ENCODE peak calls at places on chromosomes 4 and X, in nine cellular contexts. B is IMR-90, Y is mammary epithelial cell, E is transverse colon, P is pancreas, J is Peyer's patch, M is cardiac muscle cell, Q is A549, K is adrenal gland. X is an unnamed sample.

GRCh38 chrX:129726307-129727111 is 12.3 kb upstream of the XPNPEP2 start:
- DNase-seq in B (peak; percentile 69), Y (peak; percentile 34), P (peak; percentile 41), E (peak; percentile 62), M (peak; percentile 75), J (peak; percentile 68), K (peak; percentile 68), Q (peak; percentile 63), X (peak; percentile 48)

GRCh38 chr4:179076865-179077264 is 1634.6 kb upstream of the AGA start:
- DNase-seq in E (no peak), Y (no peak), P (no peak), J (peak; percentile 34), M (no peak), Q (no peak), K (no peak), B (no peak), X (no peak)

GRCh38 chr4:40840985-40841571 is 91.3 kb downstream of the NSUN7 start:
- DNase-seq in B (peak; percentile 90), Q (peak; percentile 78), Y (peak; percentile 77), P (peak; percentile 59), M (peak; percentile 76), J (peak; percentile 78), K (peak; percentile 82), E (peak; percentile 79), X (peak; percentile 80)

GRCh38 chrX:129144172-129145038 is 378.9 kb downstream of the SMARCA1 start:
- DNase-seq in K (no peak), J (no peak), M (peak; percentile 0), Y (no peak), P (no peak), E (no peak), B (no peak), Q (peak; percentile 35), X (no peak)

GRCh38 chrX:71525316-71525715 is 7.6 kb upstream of the OGT start:
- DNase-seq in Q (no peak), B (no peak), P (no peak), Y (no peak), K (no peak), E (no peak), M (no peak), J (no peak), X (no peak)

GRCh38 chr4:173040200-173040599 is 128.4 kb upstream of the GALNT7 start:
- DNase-seq in J (no peak), Q (no peak), P (peak; percentile 85), Y (no peak), B (peak; percentile 4), E (no peak), K (peak; percentile 31), M (peak; percentile 52), X (no peak)

GRCh38 chr4:123631699-123632098 is 235.1 kb downstream of the SPRY1 start:
- DNase-seq in J (no peak), P (no peak), Q (no peak), B (peak; percentile 43), K (no peak), M (peak; percentile 26), Y (peak; percentile 41), E (no peak), X (no peak)

GRCh38 chrX:140502491-140503229 is 2.2 kb downstream of the SOX3 start:
- DNase-seq in Q (no peak), P (no peak), B (no peak), Y (no peak), E (no peak), M (no peak), J (no peak), K (no peak), X (no peak)

GRCh38 chrX:65610040-65610439 is 57.4 kb upstream of the MSN start:
- DNase-seq in K (no peak), Q (no peak), P (no peak), M (peak; percentile 76), E (no peak), B (peak; percentile 11), Y (no peak), J (no peak), X (no peak)

GRCh38 chr4:1500966-1501753 is 94.9 kb upstream of the NKX1-1 start:
- DNase-seq in E (no peak), B (no peak), Q (no peak), M (no peak), K (no peak), J (no peak), Y (no peak), P (no peak), X (peak; percentile 14)

GRCh38 chr4:129550281-129550785 is 454.4 kb downstream of the C4orf33 start:
- DNase-seq in J (no peak), Q (no peak), B (no peak), P (no peak), M (no peak), Y (no peak), K (no peak), E (no peak), X (no peak)

GRCh38 chr4:129546531-129546930 is 450.6 kb downstream of the C4orf33 start:
- DNase-seq in M (no peak), B (no peak), Q (no peak), Y (no peak), K (no peak), J (no peak), P (no peak), E (no peak), X (no peak)

GRCh38 chr4:129543299-129543698 is 447.3 kb downstream of the C4orf33 start:
- DNase-seq in K (no peak), P (no peak), E (no peak), Q (no peak), B (no peak), M (no peak), Y (no peak), J (no peak), X (no peak)

GRCh38 chr4:129545599-129546278 is 449.8 kb downstream of the C4orf33 start:
- DNase-seq in M (peak; percentile 92), K (peak; percentile 82), P (peak; percentile 58), J (no peak), Y (peak; percentile 29), E (peak; percentile 31), B (no peak), Q (peak; percentile 70), X (peak; percentile 73)
- H3K4me3 ChIP-seq in M (no peak overlapping the region), K (no peak overlapping the region), P (no peak overlapping the region), J (no peak overlapping the region), Y (no peak overlapping the region), E (no peak overlapping the region), B (no peak overlapping the region), Q (no peak overlapping the region), X (no peak overlapping the region)

DNA sequence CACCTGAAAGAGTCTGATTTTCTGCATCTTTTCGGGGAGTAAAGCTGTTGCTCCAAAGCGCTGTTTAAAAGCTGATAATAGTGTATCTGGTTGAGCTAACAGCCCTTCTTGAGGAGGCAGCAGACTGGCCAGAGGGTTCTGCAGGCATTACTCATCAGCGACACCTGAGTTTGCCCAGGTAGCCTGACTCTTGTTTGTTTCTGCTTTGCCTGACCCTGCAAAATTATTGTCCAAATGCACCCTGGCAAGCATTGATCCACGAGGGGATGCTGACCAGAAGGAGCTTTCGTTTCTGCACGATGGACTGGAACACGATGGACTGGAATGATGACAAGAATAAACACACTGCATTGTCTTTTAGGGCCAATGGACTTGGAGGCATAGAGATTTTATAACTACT is 6.2 kb downstream of the CD99 start:
- DNase-seq in P (no peak), Q (no peak), Y (peak; percentile 54), J (peak; percentile 12), M (no peak), E (no peak), B (no peak), K (no peak), X (no peak)
- TF ChIP-seq CTCF in P (no peak), Q (no peak), Y (no peak), J (no peak), M (no peak), E (no peak), B (no peak), K (no peak), X (no peak)

GRCh38 chr4:83297548-83298260 is 13.1 kb upstream of the COQ2 start:
- DNase-seq in K (no peak), M (no peak), J (no peak), B (no peak), E (no peak), Q (no peak), Y (no peak), P (no peak), X (no peak)

GRCh38 chr4:83293305-83294046 is 8.9 kb upstream of the COQ2 start:
- DNase-seq in J (no peak), K (no peak), E (peak; percentile 14), B (no peak), M (no peak), Y (no peak), P (no peak), Q (no peak), X (no peak)
- H3K4me1 ChIP-seq in J (no peaks in the 10 kb centered on the region), K (no peaks in the 10 kb centered on the region), E (no peaks in the 10 kb centered on the region), B (no peaks in the 10 kb centered on the region), M (no peaks in the 10 kb centered on the region), Y (no peaks in the 10 kb centered on the region), P (no peaks in the 10 kb centered on the region), Q (no peaks in the 10 kb centered on the region), X (no peaks in the 10 kb centered on the region)

DNA sequence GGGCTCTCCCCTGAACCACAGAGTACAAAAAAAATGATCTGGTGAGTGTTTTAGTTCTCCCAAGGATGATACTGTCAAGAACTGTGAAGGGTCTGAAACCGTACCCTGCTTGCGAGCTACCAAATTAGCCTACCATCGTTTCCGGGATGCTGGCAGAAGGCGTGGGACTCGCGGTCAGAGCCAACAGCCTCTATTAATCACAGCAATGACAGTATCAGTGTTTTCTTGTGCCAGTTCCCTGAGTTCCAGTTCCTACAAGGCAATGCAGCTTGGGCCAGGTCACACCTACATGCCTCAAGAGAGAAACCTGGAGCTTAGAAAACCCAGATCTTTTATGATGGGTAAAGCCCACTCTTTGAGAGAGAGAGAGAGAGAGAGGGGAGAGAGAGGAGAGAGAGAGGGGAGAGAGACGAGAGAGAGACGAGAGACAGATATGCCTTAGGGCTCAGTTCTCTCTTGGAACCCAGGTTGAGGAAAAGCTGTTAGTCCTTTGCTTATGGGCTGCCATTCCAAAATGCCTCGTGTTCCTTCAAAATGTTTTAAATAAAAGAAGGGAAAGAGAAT is 327.8 kb downstream of the ARHGAP10 start:
- DNase-seq in Q (no peak), J (no peak), P (peak; percentile 55), B (no peak), M (no peak), K (no peak), E (no peak), Y (no peak), X (no peak)
- H3K4me3 ChIP-seq in Q (no peak overlapping the region), J (no peak overlapping the region), P (no peak overlapping the region), B (no peak overlapping the region), M (no peak overlapping the region), K (no peak overlapping the region), E (no peak overlapping the region), Y (no peak overlapping the region), X (no peak overlapping the region)

DNA sequence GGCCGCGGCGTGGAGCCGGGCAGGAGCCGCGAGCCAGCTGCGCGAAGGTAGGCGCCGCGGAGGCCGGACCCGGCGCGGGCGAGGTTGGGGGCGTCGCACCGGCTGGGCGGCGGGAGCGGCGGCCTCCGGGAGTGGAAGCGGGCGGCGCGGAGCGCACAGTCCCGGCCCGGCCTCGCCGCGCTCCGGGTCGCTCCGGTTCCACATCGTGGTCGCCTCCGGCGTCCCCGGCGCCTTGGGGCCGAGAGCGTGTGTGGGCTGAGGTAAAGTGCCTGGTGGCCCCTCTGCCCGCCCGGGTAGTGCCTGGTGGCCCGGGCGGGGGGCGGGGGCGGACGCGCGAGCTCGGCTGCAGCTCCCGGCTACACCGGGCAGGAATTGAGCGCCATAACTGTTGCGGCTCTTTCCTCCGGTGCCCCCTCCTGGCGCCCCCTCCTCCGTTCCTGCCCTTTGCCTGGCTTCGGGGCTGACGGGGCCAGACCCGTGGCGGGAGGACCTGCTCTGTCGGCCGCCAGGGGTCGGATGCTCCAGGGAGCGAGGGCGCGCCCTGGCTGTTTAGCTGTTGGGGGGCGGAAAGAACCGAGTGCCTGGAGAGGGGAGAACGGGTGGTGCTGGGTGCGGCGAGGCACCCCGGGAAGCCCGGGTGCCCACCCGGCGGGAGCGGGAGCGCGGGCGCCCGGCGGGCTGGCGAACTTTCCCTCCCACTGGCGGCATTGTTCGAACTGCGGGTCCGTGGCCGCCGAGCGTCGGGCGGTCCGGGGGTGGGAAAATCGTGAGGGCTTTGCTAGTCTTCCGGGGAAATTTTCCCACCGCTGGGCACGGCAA is 661 bp downstream of the JADE3 start:
- DNase-seq in M (peak; percentile 55), Y (peak; percentile 35), P (peak; percentile 30), Q (peak; percentile 68), B (peak; percentile 14), E (peak; percentile 50), K (peak; percentile 49), J (peak; percentile 56), X (peak; percentile 54)
- TF ChIP-seq CTCF in M (peak; percentile 58), Y (peak; percentile 55), P (peak; percentile 9), Q (peak; percentile 51), B (peak; percentile 44), E (peak; percentile 47), K (peak; percentile 59), J (no peak), X (peak; percentile 50)

X was measured in lower lobe of right lung.